ENCODE peak calls at places on chromosomes 16 and 17, in seven cellular contexts. K is astrocyte, O is tibial nerve, R is left ventricle myocardium inferior, L is heart left ventricle, T is left lung, X is upper lobe of right lung. V is an unnamed sample. For H3K4me1, the result is how much of the 10 kb centered on the place peaks cover.

GRCh38 chr16:78751601-78752000 is 652.1 kb downstream of the WWOX start:
- DNase-seq in K (no peak), O (no peak), R (no peak), L (no peak), T (no peak), X (no peak), V (no peak)

GRCh38 chr16:63217011-63217410 is 1180.8 kb upstream of the CDH8 start:
- DNase-seq in K (no peak), O (no peak), R (no peak), L (no peak), T (no peak), X (no peak), V (no peak)

GRCh38 chr17:63275318-63275967 is 170.7 kb downstream of the CYB561 start:
- DNase-seq in K (peak), O (no peak), R (no peak), L (no peak), T (no peak), X (no peak), V (peak)

GRCh38 chr17:17830740-17831207 is 6.0 kb downstream of the SREBF1 start:
- DNase-seq in K (no peak), O (no peak), R (no peak), L (no peak), T (no peak), X (no peak), V (no peak)

GRCh38 chr17:44915727-44916058 is 393 bp upstream of the GFAP start:
- DNase-seq in K (no peak), O (no peak), R (no peak), L (no peak), T (no peak), X (peak), V (no peak)

GRCh38 chr16:85738878-85739715 is 11.8 kb downstream of the C16orf74 start:
- DNase-seq in K (no peak), O (no peak), R (no peak), L (no peak), T (no peak), X (no peak), V (no peak)

GRCh38 chr17:18980682-18981384 is 23.7 kb downstream of the FAM83G start:
- DNase-seq in K (peak), O (no peak), R (no peak), L (no peak), T (no peak), X (no peak), V (no peak)

GRCh38 chr17:80959330-80960036 is 32.2 kb upstream of the CHMP6 start:
- DNase-seq in K (peak), O (peak), R (peak), L (peak), T (no peak), X (no peak), V (no peak)

GRCh38 chr16:25841776-25842175 is 150.0 kb downstream of the HS3ST4 start:
- DNase-seq in K (no peak), O (no peak), R (no peak), L (no peak), T (no peak), X (no peak), V (no peak)

GRCh38 chr16:84334058-84334457 is 34.3 kb upstream of the ATP2C2 start:
- DNase-seq in K (no peak), O (no peak), R (no peak), L (no peak), T (no peak), X (peak), V (no peak)

GRCh38 chr17:79633154-79633553 is 22.3 kb upstream of the RBFOX3 start:
- DNase-seq in K (no peak), O (no peak), R (peak), L (peak), T (peak), X (peak), V (no peak)

GRCh38 chr16:81128726-81129524 is 32.7 kb upstream of the GCSH start:
- DNase-seq in K (no peak), O (no peak), R (no peak), L (no peak), T (no peak), X (no peak), V (no peak)

GRCh38 chr17:61362852-61363600 is 36.6 kb upstream of the TBX2 start:
- DNase-seq in K (no peak), O (no peak), R (no peak), L (no peak), T (no peak), X (no peak), V (no peak)

GRCh38 chr16:68433316-68433715 is 15.0 kb downstream of the SMPD3 start:
- DNase-seq in K (no peak), O (no peak), R (no peak), L (no peak), T (no peak), X (no peak), V (no peak)

GRCh38 chr17:47663997-47664941 is 14.6 kb downstream of the KPNB1 start:
- DNase-seq in K (peak), O (peak), R (no peak), L (peak), T (no peak), X (no peak), V (peak)

GRCh38 chr17:11555530-11555929 is 42.7 kb upstream of the DNAH9 start:
- DNase-seq in K (no peak), O (no peak), R (no peak), L (no peak), T (no peak), X (no peak), V (no peak)

GRCh38 chr16:27363797-27364196 is 38.2 kb upstream of the IL21R start:
- DNase-seq in K (no peak), O (no peak), R (no peak), L (no peak), T (peak), X (peak), V (no peak)

GRCh38 chr16:24544640-24545039 is 5.3 kb downstream of the RBBP6 start:
- DNase-seq in K (peak), O (no peak), R (no peak), L (no peak), T (no peak), X (no peak), V (peak)

GRCh38 chr16:82146957-82147356 is 23.1 kb downstream of the MPHOSPH6 start:
- DNase-seq in K (no peak), O (no peak), R (no peak), L (no peak), T (no peak), X (no peak), V (no peak)

GRCh38 chr17:16935241-16935663 is 36.7 kb downstream of the TNFRSF13B start:
- DNase-seq in K (no peak), O (no peak), R (peak), L (no peak), T (peak), X (no peak), V (no peak)

GRCh38 chr17:42779942-42780815 is at the start of gene WNK4:
- DNase-seq in K (peak), O (no peak), R (no peak), L (no peak), T (no peak), X (no peak), V (peak)

GRCh38 chr17:39739885-39740356 is 2.2 kb downstream of the GRB7 start:
- DNase-seq in K (no peak), O (no peak), R (no peak), L (no peak), T (no peak), X (no peak), V (no peak)

GRCh38 chr17:39738568-39738901 is 797 bp downstream of the GRB7 start:
- DNase-seq in K (no peak), O (no peak), R (no peak), L (no peak), T (no peak), X (no peak), V (no peak)

GRCh38 chr17:39739020-39739884 is 1.5 kb downstream of the GRB7 start:
- DNase-seq in K (no peak), O (no peak), R (no peak), L (no peak), T (peak), X (peak), V (no peak)

GRCh38 chr17:39742126-39742855 is 4.6 kb downstream of the GRB7 start:
- DNase-seq in K (no peak), O (no peak), R (no peak), L (no peak), T (no peak), X (no peak), V (no peak)

DNA sequence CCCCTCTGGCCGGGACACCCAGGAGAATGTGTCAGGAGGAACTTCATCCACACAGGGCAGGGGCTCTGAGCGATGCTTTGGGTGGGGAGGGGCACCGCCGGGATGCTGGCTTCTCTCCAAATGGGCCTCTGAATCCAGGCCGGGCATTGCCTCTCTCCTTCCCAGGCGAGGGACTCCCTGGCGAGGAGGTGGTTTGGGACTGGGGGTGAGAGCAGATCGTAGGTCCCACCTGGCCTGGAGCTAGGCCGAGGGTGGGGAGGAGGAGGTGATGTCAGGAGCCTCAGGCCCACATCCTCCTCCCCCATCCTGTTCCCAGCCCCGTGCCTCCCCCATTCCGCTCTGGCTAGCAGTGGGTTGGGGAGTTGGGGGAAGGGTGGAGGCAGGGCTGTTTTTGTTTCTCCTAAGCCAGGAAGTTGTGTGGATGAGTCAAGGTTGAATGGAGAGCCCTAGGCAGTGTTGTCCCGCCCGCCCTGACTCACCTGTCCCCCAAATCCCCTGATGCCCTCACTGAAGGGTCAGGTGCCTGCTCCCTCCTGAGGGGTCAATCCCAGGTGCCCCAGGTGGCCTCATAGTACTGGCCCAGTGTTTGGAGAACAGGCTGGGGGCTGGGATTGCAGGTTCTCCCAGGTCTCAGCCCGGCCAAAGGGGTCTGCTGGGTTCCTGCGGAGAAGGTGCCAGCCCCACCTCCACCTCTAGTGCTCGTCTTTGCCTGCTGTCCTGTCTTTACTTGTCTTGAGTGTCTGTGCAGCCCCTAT is 2.8 kb downstream of the GRB7 start:
- DNase-seq in K (no peak), O (no peak), R (no peak), L (no peak), T (no peak), X (no peak), V (no peak)
- H3K4me1 ChIP-seq in K (under half), O (under half), R (under half), L (under half), T (under half), X (under half), V (under half)

GRCh38 chr17:28663723-28664122 is 1.7 kb downstream of the SUPT6H start:
- DNase-seq in K (no peak), O (no peak), R (no peak), L (no peak), T (no peak), X (no peak), V (no peak)
- H3K4me1 ChIP-seq in K (under half), O (under half), R (half or more), L (under half), T (under half), X (under half), V (under half)

GRCh38 chr16:19874026-19874425 is 10.6 kb downstream of the GPRC5B start:
- DNase-seq in K (no peak), O (no peak), R (no peak), L (no peak), T (no peak), X (no peak), V (no peak)

GRCh38 chr16:19876501-19877059 is 8.1 kb downstream of the GPRC5B start:
- DNase-seq in K (no peak), O (no peak), R (no peak), L (peak), T (no peak), X (no peak), V (no peak)

GRCh38 chr16:19872935-19873334 is 11.7 kb downstream of the GPRC5B start:
- DNase-seq in K (no peak), O (no peak), R (no peak), L (no peak), T (no peak), X (no peak), V (no peak)

GRCh38 chr16:19875900-19876299 is 8.7 kb downstream of the GPRC5B start:
- DNase-seq in K (no peak), O (no peak), R (no peak), L (no peak), T (no peak), X (no peak), V (no peak)

GRCh38 chr16:19874816-19875546 is 9.7 kb downstream of the GPRC5B start:
- DNase-seq in K (no peak), O (no peak), R (no peak), L (no peak), T (no peak), X (no peak), V (no peak)
- H3K4me1 ChIP-seq in K (under half), O (under half), R (half or more), L (half or more), T (under half), X (under half), V (under half)

GRCh38 chr17:29093090-29093871 is 50.3 kb downstream of the PIPOX start:
- DNase-seq in K (no peak), O (no peak), R (no peak), L (no peak), T (no peak), X (no peak), V (no peak)

GRCh38 chr17:29095439-29095838 is 52.5 kb downstream of the PIPOX start:
- DNase-seq in K (no peak), O (no peak), R (no peak), L (no peak), T (no peak), X (no peak), V (no peak)

GRCh38 chr17:29094101-29094708 is 51.3 kb downstream of the PIPOX start:
- DNase-seq in K (no peak), O (no peak), R (no peak), L (no peak), T (no peak), X (no peak), V (no peak)

GRCh38 chr17:29099527-29099926 is 56.6 kb downstream of the PIPOX start:
- DNase-seq in K (no peak), O (no peak), R (no peak), L (no peak), T (no peak), X (no peak), V (no peak)

GRCh38 chr17:29096094-29096493 is 53.2 kb downstream of the PIPOX start:
- DNase-seq in K (no peak), O (no peak), R (no peak), L (no peak), T (no peak), X (no peak), V (no peak)
- H3K4me1 ChIP-seq in K (under half), O (under half), R (under half), L (under half), T (under half), X (under half), V (under half)

DNA sequence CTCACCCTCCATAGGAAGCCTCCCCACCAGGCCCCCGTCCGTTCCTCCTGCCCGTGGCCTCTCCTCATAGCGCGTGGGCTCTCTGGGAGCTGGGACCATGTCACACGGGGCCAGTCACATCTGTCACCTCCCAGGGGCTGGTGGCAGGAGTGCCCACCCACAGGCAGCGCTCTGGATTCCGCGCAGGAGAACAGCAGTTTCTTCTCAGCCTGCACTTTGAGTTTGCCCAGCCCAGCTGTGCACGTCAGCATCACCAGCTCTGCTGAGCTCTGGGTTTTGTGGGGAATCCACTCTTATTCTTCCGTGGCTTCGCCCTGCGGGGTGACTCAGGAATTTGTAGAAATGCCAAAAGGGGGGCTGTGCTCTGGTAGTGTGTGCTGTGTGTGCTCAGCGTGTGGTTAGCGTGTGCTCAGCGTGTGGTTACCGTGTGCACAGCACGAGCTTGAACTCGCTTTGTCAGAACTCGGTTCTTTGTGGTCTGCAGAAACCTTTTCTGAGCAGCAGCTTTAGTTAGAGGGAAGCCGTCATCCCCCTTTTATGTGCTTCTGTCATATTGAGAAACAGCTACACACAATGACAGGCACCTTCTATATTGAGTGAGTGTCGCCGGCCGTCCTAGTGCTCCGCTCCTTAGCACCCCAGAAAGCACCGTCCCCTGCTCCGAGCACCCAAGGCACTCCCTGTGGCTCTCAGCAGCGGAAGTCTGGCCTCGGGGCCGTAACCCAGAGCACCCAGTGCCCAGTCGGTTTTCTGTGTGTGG is 3.3 kb downstream of the ACSF3 start:
- DNase-seq in K (no peak), O (no peak), R (no peak), L (no peak), T (no peak), X (no peak), V (no peak)
- H3K4me1 ChIP-seq in K (under half), O (under half), R (under half), L (under half), T (under half), X (under half), V (under half)

GRCh38 chr16:71448274-71448866 is 6.5 kb upstream of the TLE7 start:
- DNase-seq in K (no peak), O (no peak), R (no peak), L (no peak), T (no peak), X (no peak), V (no peak)

GRCh38 chr16:71453051-71453450 is 9.0 kb downstream of the ZNF23 start:
- DNase-seq in K (no peak), O (no peak), R (no peak), L (no peak), T (no peak), X (no peak), V (no peak)

GRCh38 chr16:71443714-71444113 is 1.9 kb upstream of the TLE7 start:
- DNase-seq in K (no peak), O (no peak), R (no peak), L (no peak), T (no peak), X (no peak), V (no peak)

GRCh38 chr16:71449020-71449419 is 7.2 kb upstream of the TLE7 start:
- DNase-seq in K (no peak), O (no peak), R (no peak), L (no peak), T (no peak), X (no peak), V (no peak)
- H3K4me1 ChIP-seq in K (under half), O (under half), R (under half), L (under half), T (under half), X (under half), V (under half)

GRCh38 chr16:55563797-55564196 is 2.7 kb upstream of the CAPNS2 start:
- DNase-seq in K (peak), O (no peak), R (no peak), L (no peak), T (no peak), X (no peak), V (no peak)

GRCh38 chr16:55559933-55560516 is 6.5 kb upstream of the CAPNS2 start:
- DNase-seq in K (no peak), O (no peak), R (no peak), L (no peak), T (no peak), X (no peak), V (no peak)

GRCh38 chr16:55566432-55567175 is at the start of gene CAPNS2:
- DNase-seq in K (no peak), O (no peak), R (no peak), L (no peak), T (no peak), X (peak), V (no peak)

GRCh38 chr16:55561319-55561848 is 5.1 kb upstream of the CAPNS2 start:
- DNase-seq in K (no peak), O (no peak), R (no peak), L (no peak), T (no peak), X (no peak), V (no peak)

DNA sequence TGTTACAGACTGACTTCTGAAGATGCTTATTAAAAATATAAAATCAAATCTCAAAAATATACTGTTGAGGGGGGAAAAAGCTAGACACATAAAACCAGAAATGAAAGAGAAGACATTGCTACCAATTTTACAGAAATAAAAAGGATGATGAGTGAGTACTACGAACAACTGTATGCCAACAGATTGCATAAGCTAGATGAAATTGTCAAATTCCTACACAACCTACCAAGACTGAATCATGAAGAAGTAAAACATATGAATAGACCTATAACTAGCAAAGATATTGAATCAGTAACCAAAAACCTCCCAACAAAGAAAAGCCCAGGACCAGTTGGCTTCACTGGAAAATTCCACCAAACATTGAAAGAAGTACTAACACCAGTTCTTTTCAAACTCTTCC is 3.5 kb upstream of the CAPNS2 start:
- DNase-seq in K (peak), O (no peak), R (no peak), L (no peak), T (no peak), X (no peak), V (no peak)
- H3K4me1 ChIP-seq in K (under half), O (under half), R (under half), L (under half), T (under half), X (under half), V (under half)